ENCODE peak calls at places on chromosomes 1 and 21, in five cellular contexts. U is GM23338, M is SK-N-SH, P is GM23248, D is neural progenitor cell. S is an unnamed sample. For H3K4me1, the result is how much of the 10 kb centered on the place peaks cover.

GRCh38 chr21:46550511-46550941 is 54.4 kb downstream of the S100B start:
- DNase-seq in U (no peak), M (no peak), D (no peak), P (no peak), S (no peak)

GRCh38 chr1:92933459-92933858 is 27.8 kb downstream of the DIPK1A start:
- DNase-seq in M (no peak), P (peak), D (no peak), U (no peak), S (peak)

GRCh38 chr1:168223681-168224515 is 1.9 kb upstream of the SFT2D2 start:
- DNase-seq in P (peak), M (no peak), D (no peak), U (no peak), S (peak)

GRCh38 chr1:109274533-109275476 is 8.1 kb downstream of the PSRC1 start:
- DNase-seq in P (peak), D (no peak), U (no peak), M (peak), S (peak)

GRCh38 chr1:221735976-221736375 is 5.9 kb downstream of the DUSP10 start:
- DNase-seq in D (no peak), P (no peak), U (no peak), M (no peak), S (no peak)

GRCh38 chr1:36401602-36402517 is 4.2 kb upstream of the LSM10 start:
- DNase-seq in D (no peak), M (no peak), P (no peak), U (no peak), S (no peak)

GRCh38 chr1:229229721-229230135 is 41.2 kb upstream of the RAB4A start:
- DNase-seq in M (no peak), P (peak), D (peak), U (peak), S (no peak)

GRCh38 chr1:7010534-7011200 is 225.4 kb downstream of the CAMTA1 start:
- DNase-seq in U (no peak), D (no peak), P (no peak), M (no peak), S (no peak)

GRCh38 chr1:72064301-72064700 is 218.0 kb downstream of the NEGR1 start:
- DNase-seq in P (no peak), M (no peak), U (no peak), D (no peak), S (no peak)

GRCh38 chr1:207858271-207858670 is 52.7 kb downstream of the CD34 start:
- DNase-seq in M (no peak), D (no peak), U (no peak), P (peak), S (no peak)

GRCh38 chr1:35264861-35265260 is 3.6 kb upstream of the ZMYM4 start:
- DNase-seq in P (peak), U (peak), M (no peak), D (no peak), S (peak)

GRCh38 chr1:187931781-187932180 is 1103.0 kb downstream of the PLA2G4A start:
- DNase-seq in P (no peak), D (peak), M (no peak), U (no peak), S (no peak)

GRCh38 chr1:6859415-6860343 is 74.4 kb downstream of the CAMTA1 start:
- DNase-seq in P (peak), U (no peak), D (no peak), M (no peak), S (peak)

GRCh38 chr1:64875606-64876005 is 90.7 kb downstream of the JAK1 start:
- DNase-seq in U (no peak), M (no peak), P (no peak), D (no peak), S (no peak)

GRCh38 chr1:73065585-73065984 is 783.2 kb upstream of the NEGR1 start:
- DNase-seq in P (no peak), D (peak), M (peak), U (peak), S (peak)

GRCh38 chr21:26840912-26841311 is 4.3 kb downstream of the ADAMTS1 start:
- DNase-seq in D (no peak), U (no peak), P (peak), M (peak), S (peak)

GRCh38 chr1:35894183-35894582 is 11.2 kb downstream of the AGO1 start:
- DNase-seq in P (no peak), M (no peak), U (no peak), D (no peak), S (no peak)

GRCh38 chr1:164640673-164641352 is 81.8 kb downstream of the PBX1 start:
- DNase-seq in M (no peak), U (no peak), P (no peak), D (no peak), S (peak)

GRCh38 chr1:179153217-179153616 is 71.3 kb downstream of the TOR3A start:
- DNase-seq in P (peak), M (no peak), U (no peak), D (no peak), S (no peak)

GRCh38 chr1:160750608-160751007 is 11.6 kb downstream of the SLAMF7 start:
- DNase-seq in U (no peak), D (no peak), P (no peak), M (no peak), S (no peak)

GRCh38 chr1:237851209-237851845 is 39.4 kb downstream of the ZP4 start:
- DNase-seq in P (peak), D (peak), U (peak), M (peak), S (peak)

GRCh38 chr1:94323311-94324167 is 86.2 kb upstream of the ARHGAP29 start:
- DNase-seq in U (no peak), D (no peak), M (no peak), P (peak), S (peak)

GRCh38 chr1:60697204-60697994 is 385.0 kb upstream of the NFIA start:
- DNase-seq in P (no peak), U (no peak), D (no peak), M (peak), S (no peak)

GRCh38 chr1:183583466-183583865 is 6.8 kb downstream of the NCF2 start:
- DNase-seq in M (no peak), U (no peak), D (no peak), P (peak), S (no peak)

GRCh38 chr1:25661043-25661807 is 44.6 kb downstream of the MAN1C1 start:
- DNase-seq in U (no peak), P (peak), M (no peak), D (peak), S (peak)

GRCh38 chr1:206631085-206631509 is 4.2 kb upstream of the DYRK3 start:
- DNase-seq in P (peak), M (peak), D (peak), U (peak), S (peak)

GRCh38 chr1:27954186-27954585 is 5.6 kb upstream of the XKR8 start:
- DNase-seq in P (no peak), D (no peak), U (no peak), M (no peak), S (no peak)

GRCh38 chr1:40780678-40781613 is 2.6 kb upstream of the KCNQ4 start:
- DNase-seq in M (no peak), U (no peak), P (no peak), D (no peak), S (no peak)

GRCh38 chr1:241834733-241835377 is 13.1 kb upstream of the EXO1 start:
- DNase-seq in D (peak), U (peak), M (peak), P (peak), S (peak)

GRCh38 chr1:5448486-5448885 is 543.7 kb downstream of the NPHP4 start:
- DNase-seq in U (no peak), D (peak), M (no peak), P (no peak), S (no peak)
- TF ChIP-seq EZH2phosphoT487 in U (no peak), D (no peak), M (no peak), P (no peak), S (no peak)

DNA sequence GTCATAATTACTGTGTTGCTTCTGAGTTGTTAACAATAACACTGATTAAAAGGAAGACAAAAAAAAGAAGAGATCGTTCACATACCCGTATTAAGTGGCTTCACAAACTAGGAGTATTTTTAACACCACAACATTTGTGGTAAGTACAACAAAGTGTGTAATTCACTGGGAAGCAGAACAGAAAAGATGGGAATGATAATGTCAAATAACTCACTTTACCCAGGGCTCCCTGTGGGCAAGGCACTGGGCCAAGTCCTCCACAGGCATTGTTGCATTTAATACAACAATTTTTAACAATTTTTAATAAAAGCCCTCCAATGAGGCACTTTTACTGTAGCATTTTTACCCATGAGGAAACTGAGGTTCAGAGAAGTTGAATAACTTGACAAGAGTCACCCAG is 385.0 kb upstream of the ST6GALNAC5 start:
- DNase-seq in M (no peak), D (no peak), U (no peak), P (no peak), S (no peak)
- H3K4me1 ChIP-seq in M (under half), D (under half), U (under half), P (under half), S (under half)

DNA sequence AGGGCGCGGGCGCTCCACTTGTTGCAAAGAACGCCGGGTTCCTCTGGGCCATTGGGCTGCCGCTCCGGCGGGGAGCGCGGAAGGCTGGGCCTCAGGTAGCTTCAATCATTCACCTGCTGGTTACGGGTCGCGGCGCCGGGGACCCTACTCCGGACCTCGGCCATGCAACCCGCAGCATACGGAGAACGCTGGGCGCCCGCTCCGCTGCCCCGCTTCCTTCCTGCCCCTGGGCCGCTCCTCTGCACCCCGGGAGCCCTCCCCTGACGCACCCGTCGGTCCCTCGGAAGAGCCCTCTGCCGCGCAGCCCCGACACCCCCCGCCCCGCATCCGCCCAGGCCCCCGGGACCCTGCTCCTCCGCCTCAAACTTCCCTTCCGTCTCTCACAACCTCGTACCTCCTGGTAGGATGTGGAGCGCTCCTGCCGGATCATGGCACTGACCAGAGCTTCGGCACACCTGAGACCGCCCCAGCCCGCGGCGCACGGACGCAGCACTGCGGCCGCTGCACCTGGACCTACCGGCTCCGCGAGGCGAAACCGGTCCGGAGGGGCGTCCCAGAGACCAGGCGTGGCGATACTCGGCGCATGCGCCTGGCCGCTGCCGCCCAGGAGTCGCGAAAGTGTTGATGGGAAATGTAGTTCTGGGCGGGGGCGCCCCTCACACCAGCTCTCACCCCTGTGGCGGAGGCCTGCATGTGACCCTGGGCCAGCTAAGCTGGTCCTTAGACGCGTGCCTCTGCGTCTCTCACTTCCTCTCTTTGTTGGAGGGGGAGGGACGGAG is at the start of gene PACC1:
- DNase-seq in P (peak), U (peak), D (peak), M (peak), S (peak)
- TF ChIP-seq EZH2phosphoT487 in P (no peak), U (no peak), D (no peak), M (no peak), S (no peak)

DNA sequence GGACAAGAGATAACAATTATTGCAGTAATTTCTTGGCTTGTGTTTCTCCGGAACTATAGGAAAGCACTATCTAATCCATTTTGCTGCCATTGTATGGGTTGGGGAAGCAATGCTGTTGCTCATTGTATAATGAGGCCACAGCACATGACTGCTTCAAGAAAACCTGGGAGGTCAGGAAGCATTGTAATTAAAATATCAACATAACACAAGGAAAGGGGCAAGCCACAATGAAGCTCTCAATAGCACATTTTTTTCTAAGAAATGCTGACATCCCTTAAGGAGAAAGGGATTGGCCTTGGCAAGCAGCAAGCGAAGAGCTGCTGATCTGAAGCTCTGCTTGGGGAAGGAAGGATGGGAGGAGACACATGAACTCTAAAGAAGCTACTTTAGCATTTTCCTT is 44.0 kb downstream of the PLPP3 start:
- DNase-seq in D (no peak), M (no peak), U (peak), P (no peak), S (no peak)
- H3K4me1 ChIP-seq in D (under half), M (half or more), U (half or more), P (under half), S (under half)

DNA sequence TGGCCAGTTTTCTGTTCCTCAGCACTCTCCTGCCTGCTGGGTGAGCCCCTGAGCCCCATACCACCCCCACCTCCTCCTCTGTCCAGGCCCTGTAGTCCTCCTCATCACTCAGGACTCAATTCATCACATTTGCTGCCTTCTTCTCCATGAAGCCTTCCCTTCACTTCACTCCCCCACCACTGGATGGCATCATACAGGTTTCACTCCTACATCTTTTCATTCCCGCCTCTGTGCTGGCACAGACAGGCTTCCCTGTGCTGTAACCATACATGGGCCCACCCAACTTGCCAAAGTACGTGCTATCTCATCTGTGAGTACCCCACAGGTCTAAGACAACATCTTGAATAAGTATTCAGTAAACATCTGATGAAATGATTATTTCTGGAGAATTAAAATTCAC is 56.9 kb downstream of the SLC45A1 start:
- DNase-seq in U (peak), M (no peak), P (peak), D (peak), S (peak)
- TF ChIP-seq EZH2phosphoT487 in U (no peak), M (no peak), P (no peak), D (no peak), S (no peak)

GRCh38 chr21:45318556-45319341 is 31.1 kb upstream of the POFUT2 start:
- DNase-seq in D (no peak), U (no peak), M (no peak), P (no peak), S (no peak)
- H3K4me1 ChIP-seq in D (under half), U (under half), M (under half), P (under half), S (under half)

GRCh38 chr1:201060586-201060985 is 37.1 kb upstream of the KIF21B start:
- DNase-seq in P (no peak), M (no peak), D (no peak), U (no peak), S (no peak)

GRCh38 chr1:201061886-201062285 is 38.4 kb upstream of the KIF21B start:
- DNase-seq in M (no peak), U (no peak), P (no peak), D (no peak), S (no peak)

GRCh38 chr1:201059401-201059800 is 35.9 kb upstream of the KIF21B start:
- DNase-seq in M (no peak), P (no peak), U (peak), D (no peak), S (no peak)

GRCh38 chr1:201061049-201061448 is 37.5 kb upstream of the KIF21B start:
- DNase-seq in D (no peak), M (no peak), U (no peak), P (no peak), S (no peak)

DNA sequence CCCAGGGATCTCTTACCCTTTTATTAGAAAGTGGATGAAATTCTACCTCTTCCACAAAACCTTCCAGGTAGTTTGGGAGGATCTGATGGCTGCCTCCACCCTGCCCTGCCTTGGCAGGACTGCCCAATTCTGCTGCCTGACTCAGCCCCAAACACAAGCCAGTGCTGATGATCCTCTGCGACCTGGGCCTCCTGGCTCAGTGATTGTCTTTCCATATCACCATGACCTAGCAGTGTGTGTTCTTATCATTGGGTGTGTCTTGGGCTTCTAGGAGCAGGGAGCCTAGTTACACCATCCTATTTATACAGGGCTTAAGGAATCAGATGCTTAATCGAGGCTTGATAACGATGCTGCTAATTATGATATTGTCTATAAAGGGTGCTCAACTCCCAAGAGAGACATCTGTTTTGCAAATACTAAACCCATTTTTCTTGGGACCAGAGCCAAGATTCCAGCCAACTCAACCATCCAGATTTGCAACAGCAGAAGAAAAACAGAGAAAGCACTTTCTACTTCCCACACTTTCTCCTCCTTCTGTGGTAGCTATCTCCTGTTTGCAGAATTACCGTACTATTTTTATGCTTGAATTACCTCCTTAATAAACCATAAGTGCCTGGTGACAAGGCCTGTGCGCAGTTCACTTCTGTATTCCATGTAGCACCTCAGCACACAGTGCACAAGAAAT is 36.5 kb upstream of the KIF21B start:
- DNase-seq in D (no peak), M (no peak), U (no peak), P (no peak), S (no peak)
- TF ChIP-seq EZH2phosphoT487 in D (no peak), M (no peak), U (no peak), P (no peak), S (no peak)

GRCh38 chr1:204992499-204992898 is 50.5 kb upstream of the CNTN2 start:
- DNase-seq in M (no peak), D (no peak), U (no peak), P (no peak), S (no peak)
- H3K4me1 ChIP-seq in M (under half), D (half or more), U (under half), P (under half), S (under half)

DNA sequence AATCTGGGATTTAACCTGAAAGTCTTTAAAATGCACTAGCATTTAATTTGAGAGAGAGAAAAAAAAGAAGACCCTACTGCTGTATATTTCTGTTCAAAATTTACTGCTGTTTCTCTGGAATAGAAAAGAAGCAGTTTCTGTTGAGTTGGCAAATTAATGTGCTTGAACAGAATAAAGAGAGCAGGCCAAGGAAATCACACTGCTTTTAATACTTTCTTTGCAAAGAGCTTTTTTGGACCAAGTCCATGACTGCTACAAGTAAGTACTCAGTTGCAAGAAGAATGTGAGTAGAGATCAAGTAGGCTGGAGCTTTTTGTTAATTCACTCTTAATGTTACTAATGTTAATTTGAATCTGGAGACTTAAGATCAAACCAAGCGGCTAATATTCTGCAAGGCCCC is 336.2 kb upstream of the SGIP1 start:
- DNase-seq in P (no peak), U (no peak), D (no peak), M (no peak), S (no peak)
- TF ChIP-seq EZH2phosphoT487 in P (no peak), U (no peak), D (no peak), M (no peak), S (no peak)

GRCh38 chr21:38269567-38269917 is 12.8 kb downstream of the KCNJ15 start:
- DNase-seq in P (no peak), M (no peak), U (peak), D (peak), S (no peak)

GRCh38 chr21:38267136-38267535 is 10.3 kb downstream of the KCNJ15 start:
- DNase-seq in U (no peak), D (no peak), P (peak), M (no peak), S (no peak)

GRCh38 chr21:38266732-38267131 is 9.9 kb downstream of the KCNJ15 start:
- DNase-seq in U (no peak), P (peak), M (no peak), D (no peak), S (peak)

GRCh38 chr21:38268859-38269566 is 12.2 kb downstream of the KCNJ15 start:
- DNase-seq in M (no peak), U (no peak), D (no peak), P (no peak), S (no peak)

GRCh38 chr21:38267991-38268858 is 11.4 kb downstream of the KCNJ15 start:
- DNase-seq in D (no peak), M (no peak), P (peak), U (no peak), S (peak)
- H3K4me1 ChIP-seq in D (under half), M (under half), P (half or more), U (under half), S (under half)

S was measured in PC-3.